ENCODE peak calls at places on chromosomes 13 and 19, in eight cellular contexts. One of them, this sample, is unnamed.

GRCh38 chr19:19528721-19529490 is at the start of gene YJEFN3:
- DNase-seq in NCI-H146: no peak
- DNase-seq in left kidney: peak
- DNase-seq in kidney epithelial cell: no peak
- DNase-seq in cardiac fibroblast: no peak
- DNase-seq in dorsolateral prefrontal cortex: peak
- DNase-seq in ELR: no peak
- DNase-seq in activated CD8-positive, alpha-beta memory T cell treated with anti-CD3 and anti-CD28 coated beads, Interleukin-2, amount 50 U/mL, for 4 hours: no peak
- DNase-seq in this sample: no peak

GRCh38 chr19:45528744-45529453 is 21.6 kb downstream of the VASP start:
- DNase-seq in dorsolateral prefrontal cortex: peak
- DNase-seq in ELR: no peak
- DNase-seq in left kidney: peak
- DNase-seq in cardiac fibroblast: peak
- DNase-seq in kidney epithelial cell: no peak
- DNase-seq in NCI-H146: peak
- DNase-seq in activated CD8-positive, alpha-beta memory T cell treated with anti-CD3 and anti-CD28 coated beads, Interleukin-2, amount 50 U/mL, for 4 hours: no peak
- DNase-seq in this sample: no peak

GRCh38 chr19:5738423-5738822 is 18.0 kb downstream of the CATSPERD start:
- DNase-seq in NCI-H146: no peak
- DNase-seq in ELR: peak
- DNase-seq in activated CD8-positive, alpha-beta memory T cell treated with anti-CD3 and anti-CD28 coated beads, Interleukin-2, amount 50 U/mL, for 4 hours: no peak
- DNase-seq in left kidney: no peak
- DNase-seq in kidney epithelial cell: no peak
- DNase-seq in cardiac fibroblast: peak
- DNase-seq in dorsolateral prefrontal cortex: no peak
- DNase-seq in this sample: no peak

GRCh38 chr19:29671393-29672076 is 6.3 kb downstream of the PLEKHF1 start:
- DNase-seq in dorsolateral prefrontal cortex: no peak
- DNase-seq in kidney epithelial cell: no peak
- DNase-seq in left kidney: peak
- DNase-seq in NCI-H146: peak
- DNase-seq in cardiac fibroblast: peak
- DNase-seq in activated CD8-positive, alpha-beta memory T cell treated with anti-CD3 and anti-CD28 coated beads, Interleukin-2, amount 50 U/mL, for 4 hours: peak
- DNase-seq in ELR: peak
- DNase-seq in this sample: no peak

GRCh38 chr13:88071371-88071770 is 400.2 kb downstream of the SLITRK5 start:
- DNase-seq in kidney epithelial cell: no peak
- DNase-seq in ELR: peak
- DNase-seq in activated CD8-positive, alpha-beta memory T cell treated with anti-CD3 and anti-CD28 coated beads, Interleukin-2, amount 50 U/mL, for 4 hours: no peak
- DNase-seq in left kidney: no peak
- DNase-seq in NCI-H146: no peak
- DNase-seq in dorsolateral prefrontal cortex: no peak
- DNase-seq in cardiac fibroblast: no peak
- DNase-seq in this sample: no peak

GRCh38 chr13:98492335-98493034 is 84.4 kb downstream of the STK24 start:
- DNase-seq in ELR: no peak
- DNase-seq in NCI-H146: no peak
- DNase-seq in left kidney: no peak
- DNase-seq in kidney epithelial cell: no peak
- DNase-seq in cardiac fibroblast: no peak
- DNase-seq in activated CD8-positive, alpha-beta memory T cell treated with anti-CD3 and anti-CD28 coated beads, Interleukin-2, amount 50 U/mL, for 4 hours: no peak
- DNase-seq in dorsolateral prefrontal cortex: no peak
- DNase-seq in this sample: no peak

GRCh38 chr19:890831-891230 is 2.2 kb downstream of the MED16 start:
- DNase-seq in cardiac fibroblast: no peak
- DNase-seq in ELR: no peak
- DNase-seq in dorsolateral prefrontal cortex: no peak
- DNase-seq in left kidney: no peak
- DNase-seq in activated CD8-positive, alpha-beta memory T cell treated with anti-CD3 and anti-CD28 coated beads, Interleukin-2, amount 50 U/mL, for 4 hours: no peak
- DNase-seq in kidney epithelial cell: no peak
- DNase-seq in NCI-H146: no peak
- DNase-seq in this sample: no peak

GRCh38 chr19:18793144-18794028 is 2.3 kb upstream of the COMP start:
- DNase-seq in activated CD8-positive, alpha-beta memory T cell treated with anti-CD3 and anti-CD28 coated beads, Interleukin-2, amount 50 U/mL, for 4 hours: no peak
- DNase-seq in ELR: no peak
- DNase-seq in cardiac fibroblast: no peak
- DNase-seq in NCI-H146: no peak
- DNase-seq in left kidney: no peak
- DNase-seq in dorsolateral prefrontal cortex: no peak
- DNase-seq in kidney epithelial cell: no peak
- DNase-seq in this sample: no peak

This sample was measured in HTR-8/SVneo.